ENCODE peak calls at places on chromosomes 11 and 22, in seven cellular contexts. Z is IMR-90, L is H9, W is mesendoderm, Y is trophoblast cell, K is neuronal stem cell, P is H1. I is an unnamed sample.

GRCh38 chr11:20808328-20808727 is 138.9 kb downstream of the NELL1 start:
- DNase-seq in L (no peak), W (no peak), Z (no peak), Y (no peak), K (no peak), P (no peak), I (no peak)

GRCh38 chr11:123527526-123527925 is 97.5 kb downstream of the GRAMD1B start:
- DNase-seq in Y (no peak), L (no peak), Z (no peak), K (no peak), W (no peak), P (no peak), I (no peak)

GRCh38 chr11:45798793-45799441 is 6.0 kb upstream of the SLC35C1 start:
- DNase-seq in Z (peak), K (no peak), P (no peak), Y (peak), W (no peak), L (no peak), I (peak)

GRCh38 chr11:313787-314547 is at the start of gene IFITM1:
- DNase-seq in L (no peak), P (no peak), Z (peak), K (no peak), W (peak), Y (peak), I (peak)

GRCh38 chr11:16154715-16155396 is 201.5 kb downstream of the SOX6 start:
- DNase-seq in Z (no peak), K (no peak), P (no peak), L (no peak), W (peak), Y (peak), I (no peak)

GRCh38 chr11:130212431-130212961 is 52.9 kb downstream of the ST14 start:
- DNase-seq in L (peak), Z (no peak), Y (no peak), W (no peak), P (no peak), K (no peak), I (no peak)

GRCh38 chr11:20388096-20389055 is 860 bp downstream of the PRMT3 start:
- DNase-seq in Z (no peak), L (no peak), Y (no peak), P (no peak), K (no peak), W (peak), I (peak)

GRCh38 chr22:29570456-29570855 is 10.5 kb downstream of the NIPSNAP1 start:
- DNase-seq in L (no peak), Z (no peak), Y (no peak), P (no peak), W (no peak), K (no peak), I (no peak)

GRCh38 chr11:127965947-127966668 is 621.2 kb downstream of the ETS1 start:
- DNase-seq in Z (peak), P (no peak), L (no peak), K (no peak), W (peak), Y (no peak), I (no peak)

GRCh38 chr22:17105143-17106129 is 15.7 kb downstream of the TMEM121B start:
- DNase-seq in P (no peak), L (no peak), K (no peak), Y (no peak), Z (no peak), W (no peak), I (no peak)

GRCh38 chr11:71453911-71454304 is 905 bp downstream of the NADSYN1 start:
- DNase-seq in L (no peak), K (no peak), Z (no peak), W (no peak), Y (no peak), P (no peak), I (no peak)

GRCh38 chr11:102709211-102709980 is 3.8 kb upstream of the MMP27 start:
- DNase-seq in K (no peak), Y (peak), Z (no peak), W (no peak), P (no peak), L (no peak), I (peak)

GRCh38 chr11:128146926-128147605 is 440.3 kb downstream of the ETS1 start:
- DNase-seq in K (no peak), L (no peak), Y (no peak), W (no peak), P (no peak), Z (no peak), I (no peak)

GRCh38 chr22:48931452-48931851 is 896.2 kb downstream of the BRD1 start:
- DNase-seq in L (no peak), Z (no peak), K (no peak), Y (no peak), P (no peak), W (no peak), I (no peak)

GRCh38 chr11:64929625-64930024 is 5.1 kb downstream of the PPP2R5B start:
- DNase-seq in Y (no peak), L (no peak), Z (no peak), K (no peak), P (no peak), W (no peak), I (no peak)

GRCh38 chr11:121391914-121392313 is 60.2 kb upstream of the SORL1 start:
- DNase-seq in Z (no peak), K (no peak), W (no peak), P (no peak), L (no peak), Y (no peak), I (no peak)

GRCh38 chr11:125441648-125442410 is 54.2 kb downstream of the FEZ1 start:
- DNase-seq in Y (no peak), Z (no peak), L (peak), P (no peak), K (no peak), W (peak), I (no peak)

GRCh38 chr11:773425-773824 is 3.9 kb downstream of the GATD1 start:
- DNase-seq in P (no peak), Z (no peak), K (no peak), Y (no peak), L (no peak), W (no peak), I (no peak)

GRCh38 chr11:30342736-30343166 is 19.8 kb downstream of the ARL14EP start:
- DNase-seq in P (no peak), Z (no peak), K (no peak), Y (peak), L (no peak), W (no peak), I (no peak)

GRCh38 chr11:117535201-117535869 is 207.7 kb downstream of the CEP164 start:
- DNase-seq in Y (peak), L (no peak), W (no peak), P (no peak), Z (no peak), K (no peak), I (no peak)

GRCh38 chr22:31253949-31254348 is 38.3 kb downstream of the PIK3IP1 start:
- DNase-seq in P (no peak), K (no peak), L (peak), Z (no peak), W (peak), Y (peak), I (no peak)

GRCh38 chr11:76083563-76084451 is 122.5 kb downstream of the WNT11 start:
- DNase-seq in W (peak), L (no peak), P (no peak), Y (peak), K (no peak), Z (no peak), I (no peak)

GRCh38 chr11:1116666-1117390 is 40.9 kb upstream of the MUC5AC start:
- DNase-seq in K (no peak), Z (no peak), P (no peak), Y (no peak), L (no peak), W (no peak), I (no peak)

GRCh38 chr22:43295660-43296059 is 47.5 kb downstream of the SCUBE1 start:
- DNase-seq in Z (no peak), P (no peak), W (no peak), Y (no peak), K (no peak), L (no peak), I (no peak)

GRCh38 chr11:63014408-63015055 is 1.1 kb downstream of the SLC22A8 start:
- DNase-seq in W (no peak), Z (no peak), P (no peak), Y (no peak), K (no peak), L (no peak), I (no peak)
- H2AK5ac ChIP-seq in W (no peak), Z (no peak), P (peak), Y (no peak), K (peak), L (no peak), I (no peak)

GRCh38 chr11:3165916-3166267 is 782 bp upstream of the OSBPL5 start:
- DNase-seq in L (no peak), Z (no peak), K (no peak), P (no peak), W (no peak), Y (no peak), I (no peak)

GRCh38 chr11:3165152-3165705 is at the start of gene OSBPL5:
- DNase-seq in Z (peak), P (no peak), K (no peak), Y (peak), L (no peak), W (peak), I (peak)

GRCh38 chr11:3163241-3163981 is 1.7 kb downstream of the OSBPL5 start:
- DNase-seq in W (peak), Y (peak), K (no peak), L (no peak), P (no peak), Z (no peak), I (no peak)

GRCh38 chr11:3164138-3164539 is 971 bp downstream of the OSBPL5 start:
- DNase-seq in W (peak), Z (no peak), K (no peak), Y (no peak), P (no peak), L (no peak), I (no peak)

DNA sequence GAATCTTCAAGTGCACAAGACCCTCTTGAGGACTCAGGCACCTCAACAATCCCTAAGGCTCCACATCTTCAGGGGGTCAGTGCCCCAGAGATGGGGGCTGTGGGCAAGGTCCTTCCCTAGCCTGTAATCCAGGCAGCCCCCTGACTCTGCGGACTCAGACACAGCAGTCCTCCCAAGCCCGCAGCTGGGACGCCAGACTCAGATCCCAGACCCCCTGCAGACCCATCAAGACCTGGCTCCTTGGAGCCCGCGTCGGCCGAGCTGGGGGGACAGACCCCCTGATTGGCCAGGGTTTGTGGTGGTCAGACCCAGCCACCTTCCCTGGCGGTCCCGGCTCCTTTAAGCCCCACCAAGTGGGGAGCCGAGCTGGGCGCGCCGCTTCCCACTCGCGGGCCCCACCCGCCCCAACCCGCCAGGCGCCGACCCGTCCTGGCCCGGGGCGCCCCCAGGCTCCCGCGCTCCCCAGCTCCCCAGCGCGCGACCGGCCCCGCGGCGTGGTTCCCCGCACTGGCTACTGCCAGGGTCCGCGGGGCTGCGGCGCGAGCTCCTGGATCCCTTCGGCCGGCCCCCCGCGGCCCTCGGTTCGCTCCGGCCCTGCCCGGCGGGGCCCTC is 464 bp downstream of the OSBPL5 start:
- DNase-seq in K (no peak), W (peak), L (no peak), P (no peak), Y (no peak), Z (no peak), I (no peak)
- H3K4me2 ChIP-seq in K (peak), W (peak), L (peak), P (peak), Y (peak), Z (peak), I (peak)

DNA sequence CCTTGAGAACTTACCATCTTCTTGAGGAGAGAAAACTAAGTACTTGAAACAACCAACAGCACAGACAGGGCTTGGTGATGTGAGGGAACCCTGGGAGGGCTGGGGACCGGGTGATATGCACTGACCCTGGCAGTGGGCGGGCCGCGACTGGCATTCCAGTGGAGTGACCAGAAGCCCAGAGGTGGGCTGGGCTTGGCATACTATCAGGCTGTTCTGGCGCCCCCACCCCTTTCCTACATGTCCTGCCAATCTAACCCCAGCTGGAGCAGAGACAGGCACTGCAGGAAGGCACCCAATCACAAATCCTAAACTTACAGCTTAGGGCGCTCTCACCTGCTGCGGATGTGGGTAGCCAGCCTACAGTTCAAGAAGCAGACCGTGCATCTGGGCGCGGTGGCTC is 54.0 kb upstream of the GCAT start:
- DNase-seq in Z (peak), Y (peak), L (no peak), W (no peak), P (no peak), K (no peak), I (no peak)
- H4K8ac ChIP-seq in Z (peak), Y (no peak), L (no peak), W (no peak), P (no peak), K (no peak), I (no peak)

GRCh38 chr11:86621854-86622253 is 50.6 kb downstream of the ME3 start:
- DNase-seq in Y (no peak), L (no peak), K (no peak), P (no peak), W (no peak), Z (no peak), I (no peak)
- H2AK5ac ChIP-seq in Y (no peak), L (no peak), K (no peak), P (no peak), W (no peak), Z (peak), I (no peak)

DNA sequence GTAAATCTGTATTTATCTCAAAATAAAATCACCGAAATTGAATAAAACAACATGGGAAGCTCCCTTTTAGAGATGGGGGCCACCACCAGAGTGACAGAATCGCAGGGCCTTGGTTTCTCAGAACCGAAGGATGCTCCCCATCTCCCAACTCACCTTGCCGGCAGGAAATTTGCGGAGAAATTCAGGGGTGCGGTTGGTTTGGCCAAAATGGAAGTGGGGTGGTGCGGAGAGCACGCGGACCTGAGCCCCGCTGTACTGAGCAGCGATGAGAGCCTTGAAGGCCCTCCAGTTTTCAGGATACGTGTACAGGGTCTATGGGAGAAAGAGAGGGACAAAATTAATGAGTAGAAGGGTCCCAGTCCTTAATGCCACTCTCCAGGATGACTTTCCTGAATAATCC is 1.3 kb downstream of the EEF1G start:
- DNase-seq in L (no peak), K (no peak), P (no peak), Z (no peak), W (no peak), Y (no peak), I (no peak)
- H3K4me2 ChIP-seq in L (peak), K (peak), P (peak), Z (peak), W (peak), Y (peak), I (peak)

GRCh38 chr11:44613081-44613628 is 47.7 kb downstream of the CD82 start:
- DNase-seq in Z (no peak), W (no peak), K (no peak), L (no peak), Y (no peak), P (no peak), I (no peak)
- H4K8ac ChIP-seq in Z (no peak), W (no peak), K (no peak), L (no peak), Y (no peak), P (no peak), I (no peak)